ENCODE peak calls at places on chromosomes 16 and 17, in eight cellular contexts. F, N, O, E, R, X, T and Q are unnamed samples.

GRCh38 chr17:40515491-40516041 is 14.1 kb upstream of the TNS4 start:
- DNase-seq in F (no peak), N (no peak), O (peak), E (peak), R (no peak), X (peak), T (no peak), Q (peak)

GRCh38 chr16:71894921-71895678 is at the start of gene IST1:
- DNase-seq in F (peak), N (peak), O (peak), E (peak), R (peak), X (peak), T (peak), Q (peak)

GRCh38 chr16:68040506-68041288 is 17.6 kb downstream of the DUS2 start:
- DNase-seq in F (peak), N (peak), O (peak), E (peak), R (peak), X (peak), T (peak), Q (peak)

GRCh38 chr17:10756604-10757003 is 26.8 kb upstream of the TMEM220 start:
- DNase-seq in F (no peak), N (no peak), O (no peak), E (no peak), R (peak), X (no peak), T (peak), Q (no peak)

GRCh38 chr17:64297467-64298088 is 34.5 kb upstream of the TEX2 start:
- DNase-seq in F (no peak), N (no peak), O (no peak), E (no peak), R (no peak), X (no peak), T (no peak), Q (no peak)

GRCh38 chr17:18916816-18917496 is 35.0 kb upstream of the SLC5A10 start:
- DNase-seq in F (no peak), N (no peak), O (no peak), E (no peak), R (no peak), X (no peak), T (no peak), Q (no peak)

GRCh38 chr16:66705790-66706505 is 9.4 kb upstream of the CMTM4 start:
- DNase-seq in F (no peak), N (peak), O (no peak), E (peak), R (no peak), X (no peak), T (peak), Q (peak)

GRCh38 chr17:66953661-66954060 is 10.8 kb upstream of the CACNG4 start:
- DNase-seq in F (no peak), N (no peak), O (no peak), E (no peak), R (no peak), X (no peak), T (no peak), Q (no peak)

GRCh38 chr17:2064511-2064910 is 9.6 kb downstream of the HIC1 start:
- DNase-seq in F (no peak), N (no peak), O (peak), E (no peak), R (no peak), X (no peak), T (no peak), Q (no peak)

GRCh38 chr16:1961651-1962067 is 2.3 kb downstream of the NDUFB10 start:
- DNase-seq in F (no peak), N (no peak), O (peak), E (no peak), R (no peak), X (no peak), T (no peak), Q (no peak)

GRCh38 chr16:11379420-11379819 is 34.2 kb downstream of the RMI2 start:
- DNase-seq in F (peak), N (no peak), O (no peak), E (no peak), R (no peak), X (no peak), T (peak), Q (no peak)

GRCh38 chr17:83176956-83177583 is 97.7 kb downstream of the METRNL start:
- DNase-seq in F (no peak), N (no peak), O (no peak), E (no peak), R (peak), X (no peak), T (no peak), Q (peak)

GRCh38 chr16:53542283-53542682 is 39.3 kb upstream of the AKTIP start:
- DNase-seq in F (no peak), N (no peak), O (no peak), E (no peak), R (no peak), X (no peak), T (no peak), Q (no peak)

GRCh38 chr17:7700510-7700909 is 4.5 kb upstream of the EFNB3 start:
- DNase-seq in F (no peak), N (no peak), O (no peak), E (no peak), R (no peak), X (no peak), T (no peak), Q (no peak)

GRCh38 chr17:7704601-7705268 is at the start of gene EFNB3:
- DNase-seq in F (no peak), N (no peak), O (no peak), E (no peak), R (no peak), X (no peak), T (no peak), Q (peak)

GRCh38 chr17:7701681-7702080 is 3.3 kb upstream of the EFNB3 start:
- DNase-seq in F (no peak), N (no peak), O (no peak), E (no peak), R (no peak), X (no peak), T (no peak), Q (no peak)

GRCh38 chr17:7703584-7704574 is 1.1 kb upstream of the EFNB3 start:
- DNase-seq in F (no peak), N (no peak), O (peak), E (no peak), R (peak), X (no peak), T (peak), Q (peak)

DNA sequence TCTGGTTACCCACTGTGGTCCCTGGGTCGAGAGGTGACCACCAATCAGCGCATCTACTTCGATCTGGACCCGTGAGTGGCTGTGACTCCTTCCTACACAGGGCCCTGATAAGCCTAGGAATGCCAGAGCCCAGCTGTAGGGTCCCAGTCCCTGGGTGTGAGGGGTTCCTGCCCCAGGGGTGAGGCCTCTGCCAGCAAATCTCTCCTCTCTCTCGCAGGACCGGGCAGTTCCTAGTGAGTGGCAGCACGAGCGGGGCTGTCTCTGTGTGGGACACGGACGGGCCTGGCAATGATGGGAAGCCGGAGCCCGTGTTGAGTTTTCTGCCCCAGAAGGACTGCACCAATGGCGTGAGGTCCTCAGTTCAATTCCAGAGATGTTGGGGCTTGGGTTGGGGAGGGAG is 2.2 kb upstream of the EFNB3 start:
- DNase-seq in F (no peak), N (no peak), O (no peak), E (no peak), R (no peak), X (no peak), T (no peak), Q (peak)
- H3K27ac ChIP-seq in F (no peak), N (no peak), O (no peak), E (no peak), R (no peak), X (no peak), T (no peak), Q (no peak)

GRCh38 chr17:55727920-55728319 is 5.3 kb upstream of the TMEM100 start:
- DNase-seq in F (no peak), N (no peak), O (no peak), E (no peak), R (no peak), X (no peak), T (no peak), Q (no peak)

GRCh38 chr17:55727275-55727674 is 4.6 kb upstream of the TMEM100 start:
- DNase-seq in F (no peak), N (no peak), O (no peak), E (no peak), R (no peak), X (no peak), T (no peak), Q (no peak)

GRCh38 chr17:55729484-55729883 is 6.8 kb upstream of the TMEM100 start:
- DNase-seq in F (no peak), N (no peak), O (no peak), E (no peak), R (no peak), X (no peak), T (no peak), Q (no peak)

GRCh38 chr17:55728833-55729232 is 6.2 kb upstream of the TMEM100 start:
- DNase-seq in F (no peak), N (no peak), O (no peak), E (no peak), R (no peak), X (no peak), T (no peak), Q (no peak)

GRCh38 chr17:55728361-55728760 is 5.7 kb upstream of the TMEM100 start:
- DNase-seq in F (no peak), N (no peak), O (no peak), E (no peak), R (no peak), X (no peak), T (no peak), Q (no peak)
- H3K27ac ChIP-seq in F (no peak), N (peak), O (no peak), E (peak), R (no peak), X (no peak), T (peak), Q (peak)

DNA sequence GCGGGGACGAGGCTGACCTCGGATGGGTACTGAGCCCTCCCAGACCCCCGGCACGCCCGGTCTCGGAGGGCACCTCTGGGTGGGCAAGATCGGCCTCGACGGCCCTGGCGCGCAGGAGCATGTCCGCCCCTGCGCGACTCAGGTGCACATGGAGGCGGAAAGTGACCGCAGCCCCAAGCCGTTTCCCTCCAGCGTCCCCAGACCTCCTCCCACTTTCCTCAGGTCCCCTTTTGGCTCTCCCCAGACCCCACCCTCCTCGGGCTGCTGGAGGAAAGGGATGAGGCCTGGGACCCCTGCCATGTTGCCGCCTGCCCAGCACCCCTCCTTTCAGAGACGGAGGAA is 10.0 kb downstream of the RPL19 start:
- DNase-seq in F (no peak), N (no peak), O (no peak), E (no peak), R (no peak), X (no peak), T (no peak), Q (no peak)
- H3K27ac ChIP-seq in F (no peak), N (peak), O (peak), E (peak), R (no peak), X (no peak), T (no peak), Q (peak)

DNA sequence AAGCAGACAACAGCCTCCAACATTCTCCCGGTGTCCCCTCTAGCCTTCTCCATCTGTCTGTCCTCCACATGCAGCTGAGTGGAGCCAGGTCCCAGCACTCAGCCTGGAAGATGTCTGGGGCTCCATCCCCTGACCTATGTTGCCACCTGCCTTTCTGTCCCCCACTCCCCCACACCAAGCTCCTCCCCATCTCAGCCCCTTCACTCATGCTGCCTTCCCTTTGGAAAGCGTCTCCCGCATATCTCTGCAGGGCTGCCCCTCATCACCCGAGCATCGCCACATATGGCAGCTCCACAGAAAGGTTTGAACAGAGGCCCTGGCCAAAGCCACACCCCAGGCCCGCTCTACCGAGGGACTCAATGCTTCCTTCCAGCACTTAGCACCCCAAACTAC is 24.2 kb downstream of the NSMCE1 start:
- DNase-seq in F (no peak), N (no peak), O (no peak), E (peak), R (no peak), X (no peak), T (no peak), Q (no peak)
- H3K27ac ChIP-seq in F (no peak), N (peak), O (no peak), E (peak), R (no peak), X (no peak), T (peak), Q (peak)

GRCh38 chr17:8284126-8284525 is 4.3 kb upstream of the RANGRF start:
- DNase-seq in F (no peak), N (no peak), O (no peak), E (no peak), R (no peak), X (no peak), T (no peak), Q (no peak)
- H3K27ac ChIP-seq in F (peak), N (no peak), O (no peak), E (no peak), R (no peak), X (no peak), T (no peak), Q (no peak)

GRCh38 chr16:85615014-85615851 is 2.1 kb downstream of the GSE1 start:
- DNase-seq in F (no peak), N (no peak), O (no peak), E (peak), R (peak), X (no peak), T (peak), Q (no peak)
- H3K27ac ChIP-seq in F (no peak), N (peak), O (peak), E (peak), R (peak), X (no peak), T (peak), Q (no peak)

GRCh38 chr17:8807070-8807550 is 7.9 kb upstream of the MFSD6L start:
- DNase-seq in F (no peak), N (no peak), O (peak), E (no peak), R (no peak), X (no peak), T (no peak), Q (no peak)

GRCh38 chr17:8803531-8804416 is 4.6 kb upstream of the MFSD6L start:
- DNase-seq in F (no peak), N (no peak), O (peak), E (no peak), R (no peak), X (no peak), T (no peak), Q (peak)

GRCh38 chr17:8800656-8801055 is 1.5 kb upstream of the MFSD6L start:
- DNase-seq in F (no peak), N (no peak), O (no peak), E (no peak), R (no peak), X (no peak), T (no peak), Q (no peak)

GRCh38 chr17:8801135-8801840 is 2.1 kb upstream of the MFSD6L start:
- DNase-seq in F (no peak), N (no peak), O (no peak), E (no peak), R (no peak), X (no peak), T (no peak), Q (peak)

DNA sequence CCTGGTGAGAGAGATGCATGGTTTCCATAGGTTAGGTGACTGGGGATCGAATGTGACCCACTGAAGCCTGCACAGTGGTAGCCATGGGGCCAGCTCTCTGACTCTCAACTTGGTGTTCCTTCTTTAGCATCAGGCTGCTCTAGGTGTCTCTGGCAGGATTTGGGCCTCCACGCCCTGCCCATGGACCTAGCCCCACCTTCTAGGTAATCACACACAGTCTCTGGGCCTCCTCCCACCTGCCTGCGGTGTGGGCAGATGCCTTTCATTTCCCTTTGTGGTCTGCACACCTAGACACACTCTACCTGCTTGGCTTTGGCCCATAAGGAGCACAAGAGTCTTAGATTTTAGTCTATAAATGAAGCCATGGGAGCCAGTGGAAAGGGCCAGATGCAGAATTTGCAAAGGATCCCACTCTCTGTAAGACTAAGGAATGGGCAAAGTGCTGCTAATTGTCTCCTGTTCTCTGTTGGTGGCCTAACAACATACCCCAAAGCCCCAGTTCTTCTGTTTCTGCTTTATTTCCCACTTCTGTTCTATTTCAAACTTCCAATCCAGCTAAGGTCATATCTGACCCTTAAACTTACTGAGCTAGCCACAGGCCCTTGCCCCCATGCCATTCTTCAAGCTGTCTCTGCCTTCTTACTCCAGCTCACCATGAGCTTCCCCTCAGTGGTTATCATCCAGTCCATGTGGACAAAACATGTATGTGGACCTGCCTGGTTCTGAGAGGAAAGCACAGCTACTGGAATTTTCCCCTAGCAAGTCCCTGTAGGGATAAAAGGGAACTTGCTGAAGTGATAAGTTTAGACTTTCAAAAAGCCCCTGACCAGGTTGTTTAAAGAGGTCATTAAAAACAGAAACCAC is 7.3 kb upstream of the MFSD6L start:
- DNase-seq in F (no peak), N (no peak), O (no peak), E (no peak), R (no peak), X (no peak), T (no peak), Q (no peak)
- H3K27ac ChIP-seq in F (no peak), N (no peak), O (peak), E (no peak), R (peak), X (no peak), T (peak), Q (no peak)